ENCODE peak calls at places on chromosomes 3 and 15, in four cellular contexts. X is EL, W is NCI-H345, C is skeletal muscle cell. N is an unnamed sample.

GRCh38 chr3:104437891-104438290 is 928.8 kb upstream of the ALCAM start:
- DNase-seq in X (peak; percentile 82), W (peak; percentile 21), C (peak; percentile 70), N (no peak)

GRCh38 chr15:93706881-93707280 is 524.5 kb upstream of the MCTP2 start:
- DNase-seq in X (no peak), W (no peak), C (no peak), N (no peak)

GRCh38 chr3:117567903-117568302 is 858.3 kb downstream of the TUSC7 start:
- DNase-seq in X (no peak), W (no peak), C (no peak), N (no peak)

GRCh38 chr3:18438586-18438985 is 13.4 kb upstream of the SATB1 start:
- DNase-seq in X (no peak), W (no peak), C (no peak), N (peak; percentile 86)

GRCh38 chr15:33195283-33195682 is 769 bp upstream of the FMN1 start:
- DNase-seq in X (no peak), W (no peak), C (no peak), N (no peak)

GRCh38 chr15:101372960-101373525 is 78.0 kb upstream of the SNRPA1 start:
- DNase-seq in X (no peak), W (no peak), C (no peak), N (no peak)

GRCh38 chr3:178703268-178703975 is 167.2 kb downstream of the KCNMB2 start:
- DNase-seq in X (peak; percentile 62), W (peak; percentile 7), C (peak; percentile 56), N (no peak)

GRCh38 chr3:133711013-133711412 is 35.2 kb upstream of the TF start:
- DNase-seq in X (no peak), W (no peak), C (no peak), N (no peak)